ENCODE peak calls at places on chromosomes 11 and 22, in five cellular contexts. T, Y, Z, M and S are unnamed samples.

GRCh38 chr11:1306186-1307162 is 3.0 kb downstream of the TOLLIP start:
- DNase-seq in T (no peak), Y (no peak), Z (no peak), M (no peak), S (no peak)

GRCh38 chr22:41367680-41368542 is 13.8 kb upstream of the TEF start:
- DNase-seq in T (no peak), Y (peak), Z (peak), M (no peak), S (peak)

GRCh38 chr22:29156507-29156906 is 49.2 kb upstream of the EMID1 start:
- DNase-seq in T (no peak), Y (no peak), Z (peak), M (no peak), S (peak)

GRCh38 chr11:41256060-41256459 is 203.4 kb downstream of the LRRC4C start:
- DNase-seq in T (no peak), Y (no peak), Z (no peak), M (no peak), S (no peak)

GRCh38 chr11:29351301-29351873 is 665.4 kb downstream of the KCNA4 start:
- DNase-seq in T (no peak), Y (no peak), Z (no peak), M (no peak), S (no peak)

GRCh38 chr11:117591316-117592039 is 205.5 kb downstream of the DSCAML1 start:
- DNase-seq in T (no peak), Y (no peak), Z (no peak), M (no peak), S (no peak)

GRCh38 chr11:120121336-120121735 is 16.6 kb downstream of the TRIM29 start:
- DNase-seq in T (no peak), Y (no peak), Z (no peak), M (no peak), S (no peak)

GRCh38 chr22:38964989-38965388 is 7.6 kb downstream of the APOBEC3A start:
- DNase-seq in T (no peak), Y (no peak), Z (no peak), M (no peak), S (no peak)

GRCh38 chr11:68825603-68826002 is 16.1 kb downstream of the CPT1A start:
- DNase-seq in T (no peak), Y (no peak), Z (no peak), M (peak), S (no peak)

GRCh38 chr11:110093407-110094297 is 460 bp downstream of the ZC3H12C start:
- DNase-seq in T (no peak), Y (peak), Z (peak), M (no peak), S (peak)

GRCh38 chr11:87529486-87529885 is 491.8 kb downstream of the TMEM135 start:
- DNase-seq in T (no peak), Y (no peak), Z (no peak), M (no peak), S (no peak)

GRCh38 chr11:83156996-83157754 is at the start of gene PCF11:
- DNase-seq in T (no peak), Y (no peak), Z (no peak), M (no peak), S (no peak)

GRCh38 chr22:37626144-37626543 is 13.3 kb upstream of the SH3BP1 start:
- DNase-seq in T (no peak), Y (no peak), Z (peak), M (no peak), S (no peak)

GRCh38 chr22:25069758-25070461 is 117.4 kb downstream of the KIAA1671 start:
- DNase-seq in T (no peak), Y (no peak), Z (no peak), M (no peak), S (peak)

GRCh38 chr11:34214961-34215805 is 109.8 kb downstream of the NAT10 start:
- DNase-seq in T (peak), Y (peak), Z (peak), M (peak), S (no peak)

GRCh38 chr11:46865340-46865739 is 19.3 kb upstream of the CKAP5 start:
- DNase-seq in T (no peak), Y (peak), Z (peak), M (no peak), S (no peak)

GRCh38 chr22:28795932-28796856 is 4.2 kb downstream of the XBP1 start:
- DNase-seq in T (no peak), Y (no peak), Z (no peak), M (no peak), S (no peak)

GRCh38 chr11:67463186-67463585 is 5.9 kb downstream of the TMEM134 start:
- DNase-seq in T (no peak), Y (no peak), Z (no peak), M (no peak), S (no peak)

GRCh38 chr11:125773516-125773915 is 5.1 kb downstream of the PATE2 start:
- DNase-seq in T (no peak), Y (no peak), Z (no peak), M (no peak), S (no peak)

GRCh38 chr11:68213135-68213515 is at the start of gene KMT5B:
- DNase-seq in T (no peak), Y (peak), Z (peak), M (peak), S (peak)

GRCh38 chr11:60899021-60899936 is 7.1 kb downstream of the PRPF19 start:
- DNase-seq in T (no peak), Y (no peak), Z (peak), M (no peak), S (no peak)

GRCh38 chr11:121595717-121596156 is 143.0 kb upstream of the SORL1-AS1 start:
- DNase-seq in T (peak), Y (peak), Z (peak), M (no peak), S (no peak)

GRCh38 chr22:49460662-49461371 is 366.9 kb downstream of the BRD1 start:
- DNase-seq in T (no peak), Y (no peak), Z (no peak), M (no peak), S (no peak)

GRCh38 chr11:106271126-106271525 is 193.7 kb downstream of the AASDHPPT start:
- DNase-seq in T (no peak), Y (no peak), Z (no peak), M (no peak), S (no peak)

GRCh38 chr22:17260950-17261349 is 41.7 kb upstream of the ADA2 start:
- DNase-seq in T (no peak), Y (no peak), Z (no peak), M (no peak), S (no peak)

GRCh38 chr11:1803246-1803645 is 31.5 kb upstream of the SYT8 start:
- DNase-seq in T (no peak), Y (no peak), Z (no peak), M (no peak), S (no peak)

GRCh38 chr11:64869571-64870175 is 8.7 kb downstream of the EHD1 start:
- DNase-seq in T (no peak), Y (no peak), Z (no peak), M (no peak), S (peak)

GRCh38 chr11:80826808-80827207 is 1386.0 kb upstream of the TENM4 start:
- DNase-seq in T (no peak), Y (no peak), Z (no peak), M (no peak), S (no peak)

GRCh38 chr11:78525720-78526119 is 48.9 kb downstream of the NARS2 start:
- DNase-seq in T (no peak), Y (no peak), Z (no peak), M (no peak), S (no peak)

GRCh38 chr11:73612601-73613137 is 14.8 kb upstream of the FAM168A start:
- DNase-seq in T (no peak), Y (no peak), Z (peak), M (no peak), S (no peak)

GRCh38 chr22:32204856-32205722 is at the start of gene RFPL2:
- DNase-seq in T (peak), Y (peak), Z (peak), M (no peak), S (peak)

GRCh38 chr11:36364551-36364950 is 68.5 kb downstream of the PRR5L start:
- DNase-seq in T (no peak), Y (no peak), Z (no peak), M (no peak), S (no peak)

GRCh38 chr11:113519989-113520613 is 44.9 kb upstream of the DRD2 start:
- DNase-seq in T (no peak), Y (no peak), Z (no peak), M (no peak), S (no peak)

GRCh38 chr11:46665356-46665755 is 35.1 kb downstream of the ARHGAP1 start:
- DNase-seq in T (no peak), Y (no peak), Z (no peak), M (no peak), S (no peak)

GRCh38 chr11:128800871-128801417 is 66.2 kb downstream of the KCNJ1 start:
- DNase-seq in T (no peak), Y (no peak), Z (no peak), M (no peak), S (no peak)

GRCh38 chr11:95531116-95531515 is 258.5 kb downstream of the FAM76B start:
- DNase-seq in T (no peak), Y (peak), Z (no peak), M (no peak), S (no peak)